ENCODE peak calls at places on chromosomes 13 and 19, in four cellular contexts. One of them, this sample, is unnamed. For H3K4me1, the result is how much of the 10 kb centered on the place peaks cover.

GRCh38 chr19:56108447-56109195 is 12.5 kb downstream of the ZNF787 start:
- DNase-seq in heart left ventricle: no peak
- DNase-seq in ovary: peak
- DNase-seq in H1: no peak
- DNase-seq in this sample: peak

GRCh38 chr19:54792814-54793213 is 10.6 kb upstream of the KIR2DL4 start:
- DNase-seq in ovary: no peak
- DNase-seq in heart left ventricle: no peak
- DNase-seq in H1: no peak
- DNase-seq in this sample: no peak

GRCh38 chr19:50383307-50383851 is 768 bp upstream of the POLD1 start:
- DNase-seq in H1: no peak
- DNase-seq in heart left ventricle: no peak
- DNase-seq in ovary: no peak
- DNase-seq in this sample: no peak

GRCh38 chr13:82597737-82598136 is 1284.5 kb downstream of the SLITRK1 start:
- DNase-seq in heart left ventricle: no peak
- DNase-seq in H1: no peak
- DNase-seq in ovary: no peak
- DNase-seq in this sample: no peak

GRCh38 chr13:48232420-48233096 is 448 bp upstream of the ITM2B start:
- DNase-seq in H1: peak
- DNase-seq in ovary: no peak
- DNase-seq in heart left ventricle: no peak
- DNase-seq in this sample: no peak

GRCh38 chr13:88675997-88676396 is 1004.8 kb downstream of the SLITRK5 start:
- DNase-seq in H1: no peak
- DNase-seq in ovary: no peak
- DNase-seq in heart left ventricle: no peak
- DNase-seq in this sample: no peak

GRCh38 chr13:99984463-99985242 is 3.1 kb downstream of the ZIC2 start:
- DNase-seq in ovary: no peak
- DNase-seq in heart left ventricle: no peak
- DNase-seq in H1: peak
- DNase-seq in this sample: no peak

GRCh38 chr19:49475995-49476880 is 2.2 kb downstream of the FLT3LG start:
- DNase-seq in ovary: no peak
- DNase-seq in heart left ventricle: peak
- DNase-seq in H1: peak
- DNase-seq in this sample: no peak

GRCh38 chr19:1237754-1238372 is at the start of gene CBARP:
- DNase-seq in heart left ventricle: no peak
- DNase-seq in H1: peak
- DNase-seq in ovary: peak
- DNase-seq in this sample: peak

GRCh38 chr19:56310462-56310861 is 4.2 kb downstream of the ZSCAN5A start:
- DNase-seq in heart left ventricle: no peak
- DNase-seq in H1: no peak
- DNase-seq in ovary: no peak
- DNase-seq in this sample: no peak

DNA sequence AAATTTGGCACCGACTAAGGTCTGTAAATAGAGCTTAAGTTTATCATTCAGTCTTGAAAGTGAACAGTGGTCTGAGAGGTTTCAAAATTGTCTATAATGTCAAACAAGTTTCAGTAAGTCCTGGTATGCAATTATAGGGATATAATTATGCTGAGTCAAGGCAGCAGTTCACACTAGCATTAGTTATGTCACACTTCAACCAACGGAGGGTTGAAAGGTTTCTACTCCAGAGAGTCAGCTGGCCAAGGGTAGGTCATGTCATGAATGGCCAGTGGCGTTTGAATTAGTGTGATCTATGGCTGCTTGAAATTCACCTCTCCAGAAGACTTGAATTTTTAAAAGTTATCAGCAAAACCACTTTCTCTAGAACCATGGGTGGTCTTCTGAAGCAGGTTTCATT is 108.6 kb downstream of the TNFRSF19 start:
- DNase-seq in heart left ventricle: no peak
- DNase-seq in H1: no peak
- DNase-seq in ovary: no peak
- DNase-seq in this sample: no peak
- H3K4me1 ChIP-seq in heart left ventricle: under half
- H3K4me1 ChIP-seq in H1: under half
- H3K4me1 ChIP-seq in ovary: under half
- H3K4me1 ChIP-seq in this sample: under half

DNA sequence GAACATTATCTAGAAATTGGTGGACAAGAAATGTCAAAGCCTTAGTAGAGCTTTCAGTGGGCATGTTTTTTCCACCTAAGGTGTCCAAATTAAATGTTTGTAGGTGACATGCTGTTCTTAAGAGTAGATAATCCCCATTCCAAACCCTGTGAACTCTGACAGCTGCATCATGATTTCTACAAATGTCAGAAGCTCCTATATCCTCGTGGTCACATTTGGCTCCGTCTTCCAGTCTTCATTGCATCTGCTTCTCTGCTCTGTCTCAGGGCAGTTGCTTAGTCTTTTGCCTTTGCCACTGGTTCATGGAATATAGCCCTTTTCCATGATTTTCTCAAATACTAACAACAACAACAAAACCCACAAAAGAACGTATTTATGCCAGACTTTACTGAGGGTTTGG is 234.5 kb downstream of the DLEU7 start:
- DNase-seq in heart left ventricle: no peak
- DNase-seq in H1: no peak
- DNase-seq in ovary: no peak
- DNase-seq in this sample: no peak
- H3K27ac ChIP-seq in heart left ventricle: no peak
- H3K27ac ChIP-seq in H1: no peak
- H3K27ac ChIP-seq in ovary: no peak
- H3K27ac ChIP-seq in this sample: no peak

DNA sequence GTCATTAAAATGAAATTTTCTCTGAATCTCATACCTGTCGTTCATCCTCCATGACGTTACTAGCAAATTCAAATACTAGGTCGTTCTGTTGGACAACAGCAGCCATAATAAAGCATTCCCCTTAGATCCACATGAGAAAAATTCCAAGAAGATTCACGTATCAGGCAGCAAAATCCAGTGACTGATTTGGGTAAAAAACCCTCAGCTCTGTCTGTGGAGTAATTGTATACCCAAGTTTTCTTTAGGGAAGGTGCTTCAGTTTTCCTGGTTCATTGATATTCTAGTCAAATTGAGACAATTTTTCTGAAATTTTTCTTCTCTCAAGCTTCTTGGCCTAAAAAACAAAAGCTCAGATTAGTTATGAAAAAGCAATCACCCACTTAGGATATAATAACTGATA is 37.2 kb downstream of the ELF1 start:
- DNase-seq in ovary: no peak
- DNase-seq in heart left ventricle: no peak
- DNase-seq in H1: no peak
- DNase-seq in this sample: no peak
- H3K4me3 ChIP-seq in ovary: peak
- H3K4me3 ChIP-seq in heart left ventricle: peak
- H3K4me3 ChIP-seq in H1: no peak
- H3K4me3 ChIP-seq in this sample: peak

GRCh38 chr19:48393196-48393558 is 291 bp upstream of the GRIN2D start:
- DNase-seq in H1: no peak
- DNase-seq in ovary: no peak
- DNase-seq in heart left ventricle: no peak
- DNase-seq in this sample: no peak
- H3K4me1 ChIP-seq in H1: under half
- H3K4me1 ChIP-seq in ovary: under half
- H3K4me1 ChIP-seq in heart left ventricle: under half
- H3K4me1 ChIP-seq in this sample: under half

GRCh38 chr19:13835791-13836723 is 40.8 kb downstream of the ZSWIM4 start:
- DNase-seq in H1: no peak
- DNase-seq in ovary: no peak
- DNase-seq in heart left ventricle: peak
- DNase-seq in this sample: peak

GRCh38 chr19:13832096-13832495 is 36.9 kb downstream of the ZSWIM4 start:
- DNase-seq in H1: no peak
- DNase-seq in ovary: no peak
- DNase-seq in heart left ventricle: no peak
- DNase-seq in this sample: no peak

GRCh38 chr19:13834308-13834790 is 39.1 kb downstream of the ZSWIM4 start:
- DNase-seq in ovary: no peak
- DNase-seq in heart left ventricle: no peak
- DNase-seq in H1: no peak
- DNase-seq in this sample: no peak

GRCh38 chr19:13831560-13832056 is 36.4 kb downstream of the ZSWIM4 start:
- DNase-seq in heart left ventricle: no peak
- DNase-seq in ovary: no peak
- DNase-seq in H1: no peak
- DNase-seq in this sample: no peak

GRCh38 chr19:13833330-13834265 is 38.4 kb downstream of the ZSWIM4 start:
- DNase-seq in H1: peak
- DNase-seq in heart left ventricle: peak
- DNase-seq in ovary: peak
- DNase-seq in this sample: peak
- H3K27ac ChIP-seq in H1: peak
- H3K27ac ChIP-seq in heart left ventricle: peak
- H3K27ac ChIP-seq in ovary: peak
- H3K27ac ChIP-seq in this sample: peak

This sample was measured in left ventricle myocardium inferior.